ENCODE peak calls at places on chromosomes 2 and 18, in eight cellular contexts. J is renal cortical epithelial cell, V is breast epithelium, B is Right ventricle myocardium superior, R is fibroblast of mammary gland, F is non-pigmented ciliary epithelial cell, T is T-cell, W is NT2/D1. S is an unnamed sample.

GRCh38 chr2:218882866-218883366 is 2.3 kb downstream of the WNT10A start:
- DNase-seq in T (no peak), F (no peak), B (no peak), W (no peak), V (no peak), J (no peak), R (peak), S (no peak)

GRCh38 chr2:168244318-168244717 is 3.1 kb downstream of the STK39 start:
- DNase-seq in B (no peak), J (peak), R (no peak), F (no peak), T (peak), V (no peak), W (no peak), S (peak)

GRCh38 chr18:55927831-55928230 is 339.8 kb upstream of the TCF4 start:
- DNase-seq in V (no peak), B (no peak), R (peak), F (peak), W (no peak), T (no peak), J (no peak), S (no peak)

GRCh38 chr2:218898109-218898878 is 17.6 kb downstream of the WNT10A start:
- DNase-seq in J (no peak), W (no peak), V (no peak), F (no peak), R (peak), B (peak), T (peak), S (no peak)

GRCh38 chr2:66428986-66429612 is 5.8 kb upstream of the MEIS1 start:
- DNase-seq in T (no peak), V (no peak), W (no peak), J (peak), F (no peak), R (peak), B (no peak), S (peak)

GRCh38 chr2:127721311-127721977 is 20.1 kb downstream of the SFT2D3 start:
- DNase-seq in W (no peak), B (no peak), T (no peak), J (peak), V (no peak), R (no peak), F (no peak), S (no peak)

GRCh38 chr2:98907966-98908905 is 27.8 kb downstream of the CRACDL start:
- DNase-seq in R (no peak), J (no peak), B (no peak), T (no peak), V (no peak), F (no peak), W (no peak), S (no peak)

GRCh38 chr18:48422947-48423378 is 13.8 kb upstream of the ZBTB7C start:
- DNase-seq in T (no peak), W (no peak), V (no peak), B (no peak), F (no peak), R (no peak), J (no peak), S (no peak)

GRCh38 chr2:26216587-26216986 is 27.8 kb downstream of the HADHA start:
- DNase-seq in F (no peak), T (no peak), R (no peak), W (no peak), B (no peak), J (no peak), V (no peak), S (no peak)

GRCh38 chr2:238163494-238164198 is 4.9 kb downstream of the ERFE start:
- DNase-seq in W (no peak), T (no peak), J (no peak), R (no peak), V (no peak), F (no peak), B (no peak), S (no peak)

GRCh38 chr2:101329026-101329425 is 20.5 kb upstream of the RNF149 start:
- DNase-seq in W (no peak), F (no peak), T (no peak), V (no peak), B (no peak), J (no peak), R (no peak), S (peak)

GRCh38 chr2:70140978-70141753 is 49.7 kb downstream of the C2orf42 start:
- DNase-seq in F (no peak), W (no peak), T (peak), J (peak), B (peak), R (peak), V (peak), S (peak)

GRCh38 chr2:11368059-11368572 is 23.7 kb upstream of the ROCK2 start:
- DNase-seq in W (no peak), J (peak), V (no peak), F (no peak), T (no peak), B (no peak), R (peak), S (no peak)

GRCh38 chr2:130760754-130761751 is 5.7 kb downstream of the AMER3 start:
- DNase-seq in B (no peak), W (no peak), V (no peak), T (no peak), R (no peak), F (no peak), J (no peak), S (no peak)

GRCh38 chr2:105328281-105329196 is 996 bp downstream of the TGFBRAP1 start:
- DNase-seq in W (no peak), B (peak), F (no peak), J (peak), T (peak), R (peak), V (no peak), S (peak)

GRCh38 chr2:26458365-26459042 is 19.4 kb downstream of the OTOF start:
- DNase-seq in R (no peak), F (no peak), B (no peak), T (no peak), J (no peak), V (no peak), W (no peak), S (no peak)

GRCh38 chr2:50963734-50964133 is 68.2 kb downstream of the NRXN1 start:
- DNase-seq in T (no peak), B (no peak), F (no peak), R (no peak), W (no peak), V (no peak), J (no peak), S (no peak)

GRCh38 chr18:13273800-13274199 is 55.2 kb downstream of the LDLRAD4 start:
- DNase-seq in F (no peak), W (no peak), T (peak), B (no peak), V (no peak), J (no peak), R (no peak), S (peak)

GRCh38 chr2:72147303-72147970 is at the start of gene CYP26B1:
- DNase-seq in W (no peak), V (peak), F (no peak), T (no peak), J (no peak), R (no peak), B (peak), S (no peak)

GRCh38 chr2:53353372-53354111 is 414.1 kb upstream of the CHAC2 start:
- DNase-seq in J (peak), F (peak), T (no peak), B (no peak), R (peak), V (no peak), W (peak), S (no peak)

GRCh38 chr2:138121769-138122661 is 157.7 kb downstream of the HNMT start:
- DNase-seq in B (no peak), R (no peak), W (no peak), V (no peak), T (no peak), F (no peak), J (no peak), S (no peak)

GRCh38 chr2:162732946-162733698 is 105.4 kb downstream of the KCNH7 start:
- DNase-seq in R (no peak), V (peak), T (no peak), B (no peak), F (no peak), W (no peak), J (peak), S (no peak)

GRCh38 chr18:23032030-23032582 is 99.0 kb downstream of the RBBP8 start:
- DNase-seq in T (no peak), V (no peak), R (peak), W (no peak), F (peak), B (no peak), J (peak), S (no peak)

GRCh38 chr2:113716291-113716690 is 40.2 kb downstream of the SLC35F5 start:
- DNase-seq in B (no peak), R (peak), T (no peak), F (peak), W (no peak), V (no peak), J (no peak), S (no peak)